ENCODE peak calls at places on chromosomes 2 and 18, in nine cellular contexts. One of them, this sample, is unnamed.

GRCh38 chr2:192195548-192196418 is 1.1 kb upstream of the TMEFF2 start:
- DNase-seq in HuH-7: peak
- DNase-seq in M059J: peak
- DNase-seq in activated CD4-positive, alpha-beta T cell treated with anti-CD3 and anti-CD28 coated beads for 48 hours: peak
- DNase-seq in brain pericyte: no peak
- DNase-seq in stimulated activated CD4-positive, alpha-beta T cell treated with anti-CD3 and anti-CD28 coated beads, Interleukin-1b, Interleukin-23, amount 100 ng/mL, for 1 hour: no peak
- DNase-seq in kidney: peak
- DNase-seq in CD8-positive, alpha-beta memory T cell: no peak
- DNase-seq in NCI-H1092: peak
- DNase-seq in this sample: peak

GRCh38 chr2:152861349-152861942 is 143.0 kb downstream of the ARL6IP6 start:
- DNase-seq in HuH-7: peak
- DNase-seq in M059J: peak
- DNase-seq in activated CD4-positive, alpha-beta T cell treated with anti-CD3 and anti-CD28 coated beads for 48 hours: peak
- DNase-seq in brain pericyte: no peak
- DNase-seq in stimulated activated CD4-positive, alpha-beta T cell treated with anti-CD3 and anti-CD28 coated beads, Interleukin-1b, Interleukin-23, amount 100 ng/mL, for 1 hour: no peak
- DNase-seq in kidney: no peak
- DNase-seq in CD8-positive, alpha-beta memory T cell: no peak
- DNase-seq in NCI-H1092: no peak
- DNase-seq in this sample: peak

GRCh38 chr2:150606380-150607060 is 119.1 kb upstream of the RND3 start:
- DNase-seq in HuH-7: no peak
- DNase-seq in M059J: no peak
- DNase-seq in activated CD4-positive, alpha-beta T cell treated with anti-CD3 and anti-CD28 coated beads for 48 hours: no peak
- DNase-seq in brain pericyte: no peak
- DNase-seq in stimulated activated CD4-positive, alpha-beta T cell treated with anti-CD3 and anti-CD28 coated beads, Interleukin-1b, Interleukin-23, amount 100 ng/mL, for 1 hour: no peak
- DNase-seq in kidney: no peak
- DNase-seq in CD8-positive, alpha-beta memory T cell: no peak
- DNase-seq in NCI-H1092: no peak
- DNase-seq in this sample: no peak

GRCh38 chr2:9057939-9058761 is 54.7 kb upstream of the MBOAT2 start:
- DNase-seq in HuH-7: no peak
- DNase-seq in M059J: peak
- DNase-seq in activated CD4-positive, alpha-beta T cell treated with anti-CD3 and anti-CD28 coated beads for 48 hours: peak
- DNase-seq in brain pericyte: peak
- DNase-seq in stimulated activated CD4-positive, alpha-beta T cell treated with anti-CD3 and anti-CD28 coated beads, Interleukin-1b, Interleukin-23, amount 100 ng/mL, for 1 hour: no peak
- DNase-seq in kidney: no peak
- DNase-seq in CD8-positive, alpha-beta memory T cell: no peak
- DNase-seq in NCI-H1092: no peak
- DNase-seq in this sample: no peak

GRCh38 chr2:212528106-212528856 is 10.3 kb downstream of the ERBB4 start:
- DNase-seq in HuH-7: no peak
- DNase-seq in M059J: no peak
- DNase-seq in activated CD4-positive, alpha-beta T cell treated with anti-CD3 and anti-CD28 coated beads for 48 hours: no peak
- DNase-seq in brain pericyte: no peak
- DNase-seq in stimulated activated CD4-positive, alpha-beta T cell treated with anti-CD3 and anti-CD28 coated beads, Interleukin-1b, Interleukin-23, amount 100 ng/mL, for 1 hour: no peak
- DNase-seq in kidney: peak
- DNase-seq in CD8-positive, alpha-beta memory T cell: no peak
- DNase-seq in NCI-H1092: no peak
- DNase-seq in this sample: no peak

GRCh38 chr2:14535156-14535555 is 97.4 kb upstream of the LRATD1 start:
- DNase-seq in HuH-7: no peak
- DNase-seq in M059J: no peak
- DNase-seq in activated CD4-positive, alpha-beta T cell treated with anti-CD3 and anti-CD28 coated beads for 48 hours: no peak
- DNase-seq in brain pericyte: no peak
- DNase-seq in stimulated activated CD4-positive, alpha-beta T cell treated with anti-CD3 and anti-CD28 coated beads, Interleukin-1b, Interleukin-23, amount 100 ng/mL, for 1 hour: no peak
- DNase-seq in kidney: peak
- DNase-seq in CD8-positive, alpha-beta memory T cell: no peak
- DNase-seq in NCI-H1092: no peak
- DNase-seq in this sample: no peak

GRCh38 chr2:206069417-206069816 is 16.6 kb downstream of the INO80D start:
- DNase-seq in HuH-7: no peak
- DNase-seq in M059J: no peak
- DNase-seq in activated CD4-positive, alpha-beta T cell treated with anti-CD3 and anti-CD28 coated beads for 48 hours: no peak
- DNase-seq in brain pericyte: no peak
- DNase-seq in stimulated activated CD4-positive, alpha-beta T cell treated with anti-CD3 and anti-CD28 coated beads, Interleukin-1b, Interleukin-23, amount 100 ng/mL, for 1 hour: no peak
- DNase-seq in kidney: no peak
- DNase-seq in CD8-positive, alpha-beta memory T cell: no peak
- DNase-seq in NCI-H1092: no peak
- DNase-seq in this sample: no peak

GRCh38 chr2:21037671-21038108 is 6.2 kb downstream of the APOB start:
- DNase-seq in HuH-7: no peak
- DNase-seq in M059J: no peak
- DNase-seq in activated CD4-positive, alpha-beta T cell treated with anti-CD3 and anti-CD28 coated beads for 48 hours: no peak
- DNase-seq in brain pericyte: no peak
- DNase-seq in stimulated activated CD4-positive, alpha-beta T cell treated with anti-CD3 and anti-CD28 coated beads, Interleukin-1b, Interleukin-23, amount 100 ng/mL, for 1 hour: no peak
- DNase-seq in kidney: no peak
- DNase-seq in CD8-positive, alpha-beta memory T cell: no peak
- DNase-seq in NCI-H1092: no peak
- DNase-seq in this sample: no peak

GRCh38 chr2:237230355-237230754 is 144.7 kb downstream of the COPS8 start:
- DNase-seq in HuH-7: no peak
- DNase-seq in M059J: no peak
- DNase-seq in activated CD4-positive, alpha-beta T cell treated with anti-CD3 and anti-CD28 coated beads for 48 hours: no peak
- DNase-seq in brain pericyte: no peak
- DNase-seq in stimulated activated CD4-positive, alpha-beta T cell treated with anti-CD3 and anti-CD28 coated beads, Interleukin-1b, Interleukin-23, amount 100 ng/mL, for 1 hour: no peak
- DNase-seq in kidney: no peak
- DNase-seq in CD8-positive, alpha-beta memory T cell: no peak
- DNase-seq in NCI-H1092: no peak
- DNase-seq in this sample: no peak

GRCh38 chr2:67514515-67514914 is 117.4 kb downstream of the ETAA1 start:
- DNase-seq in HuH-7: no peak
- DNase-seq in M059J: peak
- DNase-seq in activated CD4-positive, alpha-beta T cell treated with anti-CD3 and anti-CD28 coated beads for 48 hours: no peak
- DNase-seq in brain pericyte: no peak
- DNase-seq in stimulated activated CD4-positive, alpha-beta T cell treated with anti-CD3 and anti-CD28 coated beads, Interleukin-1b, Interleukin-23, amount 100 ng/mL, for 1 hour: no peak
- DNase-seq in kidney: no peak
- DNase-seq in CD8-positive, alpha-beta memory T cell: no peak
- DNase-seq in NCI-H1092: no peak
- DNase-seq in this sample: no peak

GRCh38 chr2:50777954-50778353 is 254.0 kb downstream of the NRXN1 start:
- DNase-seq in HuH-7: no peak
- DNase-seq in M059J: no peak
- DNase-seq in activated CD4-positive, alpha-beta T cell treated with anti-CD3 and anti-CD28 coated beads for 48 hours: no peak
- DNase-seq in brain pericyte: no peak
- DNase-seq in stimulated activated CD4-positive, alpha-beta T cell treated with anti-CD3 and anti-CD28 coated beads, Interleukin-1b, Interleukin-23, amount 100 ng/mL, for 1 hour: no peak
- DNase-seq in kidney: no peak
- DNase-seq in CD8-positive, alpha-beta memory T cell: no peak
- DNase-seq in NCI-H1092: no peak
- DNase-seq in this sample: no peak

GRCh38 chr2:33134086-33134763 is 187.5 kb downstream of the LTBP1 start:
- DNase-seq in HuH-7: no peak
- DNase-seq in M059J: peak
- DNase-seq in activated CD4-positive, alpha-beta T cell treated with anti-CD3 and anti-CD28 coated beads for 48 hours: no peak
- DNase-seq in brain pericyte: peak
- DNase-seq in stimulated activated CD4-positive, alpha-beta T cell treated with anti-CD3 and anti-CD28 coated beads, Interleukin-1b, Interleukin-23, amount 100 ng/mL, for 1 hour: no peak
- DNase-seq in kidney: peak
- DNase-seq in CD8-positive, alpha-beta memory T cell: no peak
- DNase-seq in NCI-H1092: peak
- DNase-seq in this sample: no peak

GRCh38 chr2:38446418-38446817 is 69.3 kb upstream of the ATL2 start:
- DNase-seq in HuH-7: peak
- DNase-seq in M059J: no peak
- DNase-seq in activated CD4-positive, alpha-beta T cell treated with anti-CD3 and anti-CD28 coated beads for 48 hours: no peak
- DNase-seq in brain pericyte: no peak
- DNase-seq in stimulated activated CD4-positive, alpha-beta T cell treated with anti-CD3 and anti-CD28 coated beads, Interleukin-1b, Interleukin-23, amount 100 ng/mL, for 1 hour: no peak
- DNase-seq in kidney: no peak
- DNase-seq in CD8-positive, alpha-beta memory T cell: no peak
- DNase-seq in NCI-H1092: no peak
- DNase-seq in this sample: no peak

GRCh38 chr18:76708727-76709353 is 113.5 kb upstream of the ZNF236 start:
- DNase-seq in HuH-7: no peak
- DNase-seq in M059J: no peak
- DNase-seq in activated CD4-positive, alpha-beta T cell treated with anti-CD3 and anti-CD28 coated beads for 48 hours: no peak
- DNase-seq in brain pericyte: no peak
- DNase-seq in stimulated activated CD4-positive, alpha-beta T cell treated with anti-CD3 and anti-CD28 coated beads, Interleukin-1b, Interleukin-23, amount 100 ng/mL, for 1 hour: no peak
- DNase-seq in kidney: no peak
- DNase-seq in CD8-positive, alpha-beta memory T cell: no peak
- DNase-seq in NCI-H1092: no peak
- DNase-seq in this sample: no peak

GRCh38 chr2:237565974-237566373 is 400 bp upstream of the PRLH start:
- DNase-seq in HuH-7: no peak
- DNase-seq in M059J: no peak
- DNase-seq in activated CD4-positive, alpha-beta T cell treated with anti-CD3 and anti-CD28 coated beads for 48 hours: no peak
- DNase-seq in brain pericyte: no peak
- DNase-seq in stimulated activated CD4-positive, alpha-beta T cell treated with anti-CD3 and anti-CD28 coated beads, Interleukin-1b, Interleukin-23, amount 100 ng/mL, for 1 hour: no peak
- DNase-seq in kidney: no peak
- DNase-seq in CD8-positive, alpha-beta memory T cell: no peak
- DNase-seq in NCI-H1092: no peak
- DNase-seq in this sample: no peak

GRCh38 chr18:73288813-73289212 is 421.0 kb upstream of the NETO1 start:
- DNase-seq in HuH-7: no peak
- DNase-seq in M059J: no peak
- DNase-seq in activated CD4-positive, alpha-beta T cell treated with anti-CD3 and anti-CD28 coated beads for 48 hours: no peak
- DNase-seq in brain pericyte: no peak
- DNase-seq in stimulated activated CD4-positive, alpha-beta T cell treated with anti-CD3 and anti-CD28 coated beads, Interleukin-1b, Interleukin-23, amount 100 ng/mL, for 1 hour: no peak
- DNase-seq in kidney: no peak
- DNase-seq in CD8-positive, alpha-beta memory T cell: no peak
- DNase-seq in NCI-H1092: no peak
- DNase-seq in this sample: no peak

GRCh38 chr2:69366-70344 is 23.4 kb upstream of the FAM110C start:
- DNase-seq in HuH-7: no peak
- DNase-seq in M059J: peak
- DNase-seq in activated CD4-positive, alpha-beta T cell treated with anti-CD3 and anti-CD28 coated beads for 48 hours: no peak
- DNase-seq in brain pericyte: no peak
- DNase-seq in stimulated activated CD4-positive, alpha-beta T cell treated with anti-CD3 and anti-CD28 coated beads, Interleukin-1b, Interleukin-23, amount 100 ng/mL, for 1 hour: no peak
- DNase-seq in kidney: peak
- DNase-seq in CD8-positive, alpha-beta memory T cell: no peak
- DNase-seq in NCI-H1092: no peak
- DNase-seq in this sample: no peak

GRCh38 chr2:235267251-235267650 is 226.6 kb upstream of the AGAP1 start:
- DNase-seq in HuH-7: no peak
- DNase-seq in M059J: no peak
- DNase-seq in activated CD4-positive, alpha-beta T cell treated with anti-CD3 and anti-CD28 coated beads for 48 hours: no peak
- DNase-seq in brain pericyte: no peak
- DNase-seq in stimulated activated CD4-positive, alpha-beta T cell treated with anti-CD3 and anti-CD28 coated beads, Interleukin-1b, Interleukin-23, amount 100 ng/mL, for 1 hour: no peak
- DNase-seq in kidney: no peak
- DNase-seq in CD8-positive, alpha-beta memory T cell: no peak
- DNase-seq in NCI-H1092: no peak
- DNase-seq in this sample: no peak

GRCh38 chr2:170307988-170308387 is 130.0 kb downstream of the MYO3B start:
- DNase-seq in HuH-7: no peak
- DNase-seq in M059J: no peak
- DNase-seq in activated CD4-positive, alpha-beta T cell treated with anti-CD3 and anti-CD28 coated beads for 48 hours: no peak
- DNase-seq in brain pericyte: no peak
- DNase-seq in stimulated activated CD4-positive, alpha-beta T cell treated with anti-CD3 and anti-CD28 coated beads, Interleukin-1b, Interleukin-23, amount 100 ng/mL, for 1 hour: no peak
- DNase-seq in kidney: no peak
- DNase-seq in CD8-positive, alpha-beta memory T cell: no peak
- DNase-seq in NCI-H1092: no peak
- DNase-seq in this sample: no peak

GRCh38 chr2:98634406-98635092 is 26.2 kb downstream of the UNC50 start:
- DNase-seq in HuH-7: peak
- DNase-seq in M059J: peak
- DNase-seq in activated CD4-positive, alpha-beta T cell treated with anti-CD3 and anti-CD28 coated beads for 48 hours: peak
- DNase-seq in brain pericyte: no peak
- DNase-seq in stimulated activated CD4-positive, alpha-beta T cell treated with anti-CD3 and anti-CD28 coated beads, Interleukin-1b, Interleukin-23, amount 100 ng/mL, for 1 hour: no peak
- DNase-seq in kidney: no peak
- DNase-seq in CD8-positive, alpha-beta memory T cell: no peak
- DNase-seq in NCI-H1092: no peak
- DNase-seq in this sample: peak

GRCh38 chr18:23226930-23227728 is 91.8 kb downstream of the CABLES1 start:
- DNase-seq in HuH-7: no peak
- DNase-seq in M059J: peak
- DNase-seq in activated CD4-positive, alpha-beta T cell treated with anti-CD3 and anti-CD28 coated beads for 48 hours: no peak
- DNase-seq in brain pericyte: no peak
- DNase-seq in stimulated activated CD4-positive, alpha-beta T cell treated with anti-CD3 and anti-CD28 coated beads, Interleukin-1b, Interleukin-23, amount 100 ng/mL, for 1 hour: no peak
- DNase-seq in kidney: no peak
- DNase-seq in CD8-positive, alpha-beta memory T cell: no peak
- DNase-seq in NCI-H1092: no peak
- DNase-seq in this sample: no peak

GRCh38 chr2:109365131-109365530 is 236.1 kb downstream of the SH3RF3 start:
- DNase-seq in HuH-7: no peak
- DNase-seq in M059J: no peak
- DNase-seq in activated CD4-positive, alpha-beta T cell treated with anti-CD3 and anti-CD28 coated beads for 48 hours: no peak
- DNase-seq in brain pericyte: no peak
- DNase-seq in stimulated activated CD4-positive, alpha-beta T cell treated with anti-CD3 and anti-CD28 coated beads, Interleukin-1b, Interleukin-23, amount 100 ng/mL, for 1 hour: no peak
- DNase-seq in kidney: no peak
- DNase-seq in CD8-positive, alpha-beta memory T cell: no peak
- DNase-seq in NCI-H1092: no peak
- DNase-seq in this sample: no peak

GRCh38 chr2:235414422-235414821 is 79.4 kb upstream of the AGAP1 start:
- DNase-seq in HuH-7: no peak
- DNase-seq in M059J: peak
- DNase-seq in activated CD4-positive, alpha-beta T cell treated with anti-CD3 and anti-CD28 coated beads for 48 hours: no peak
- DNase-seq in brain pericyte: no peak
- DNase-seq in stimulated activated CD4-positive, alpha-beta T cell treated with anti-CD3 and anti-CD28 coated beads, Interleukin-1b, Interleukin-23, amount 100 ng/mL, for 1 hour: no peak
- DNase-seq in kidney: no peak
- DNase-seq in CD8-positive, alpha-beta memory T cell: no peak
- DNase-seq in NCI-H1092: peak
- DNase-seq in this sample: no peak

GRCh38 chr2:109459485-109459884 is 154.3 kb downstream of the SEPTIN10 start:
- DNase-seq in HuH-7: no peak
- DNase-seq in M059J: peak
- DNase-seq in activated CD4-positive, alpha-beta T cell treated with anti-CD3 and anti-CD28 coated beads for 48 hours: no peak
- DNase-seq in brain pericyte: no peak
- DNase-seq in stimulated activated CD4-positive, alpha-beta T cell treated with anti-CD3 and anti-CD28 coated beads, Interleukin-1b, Interleukin-23, amount 100 ng/mL, for 1 hour: no peak
- DNase-seq in kidney: no peak
- DNase-seq in CD8-positive, alpha-beta memory T cell: no peak
- DNase-seq in NCI-H1092: no peak
- DNase-seq in this sample: no peak

GRCh38 chr18:8657873-8658521 is 47.4 kb upstream of the MTCL1 start:
- DNase-seq in HuH-7: no peak
- DNase-seq in M059J: no peak
- DNase-seq in activated CD4-positive, alpha-beta T cell treated with anti-CD3 and anti-CD28 coated beads for 48 hours: no peak
- DNase-seq in brain pericyte: no peak
- DNase-seq in stimulated activated CD4-positive, alpha-beta T cell treated with anti-CD3 and anti-CD28 coated beads, Interleukin-1b, Interleukin-23, amount 100 ng/mL, for 1 hour: no peak
- DNase-seq in kidney: no peak
- DNase-seq in CD8-positive, alpha-beta memory T cell: no peak
- DNase-seq in NCI-H1092: peak
- DNase-seq in this sample: peak

GRCh38 chr2:222797308-222797707 is 63.5 kb upstream of the ACSL3 start:
- DNase-seq in HuH-7: no peak
- DNase-seq in M059J: peak
- DNase-seq in activated CD4-positive, alpha-beta T cell treated with anti-CD3 and anti-CD28 coated beads for 48 hours: no peak
- DNase-seq in brain pericyte: no peak
- DNase-seq in stimulated activated CD4-positive, alpha-beta T cell treated with anti-CD3 and anti-CD28 coated beads, Interleukin-1b, Interleukin-23, amount 100 ng/mL, for 1 hour: no peak
- DNase-seq in kidney: no peak
- DNase-seq in CD8-positive, alpha-beta memory T cell: no peak
- DNase-seq in NCI-H1092: no peak
- DNase-seq in this sample: no peak

GRCh38 chr2:46337208-46337994 is 40.2 kb downstream of the EPAS1 start:
- DNase-seq in HuH-7: no peak
- DNase-seq in M059J: peak
- DNase-seq in activated CD4-positive, alpha-beta T cell treated with anti-CD3 and anti-CD28 coated beads for 48 hours: no peak
- DNase-seq in brain pericyte: no peak
- DNase-seq in stimulated activated CD4-positive, alpha-beta T cell treated with anti-CD3 and anti-CD28 coated beads, Interleukin-1b, Interleukin-23, amount 100 ng/mL, for 1 hour: no peak
- DNase-seq in kidney: no peak
- DNase-seq in CD8-positive, alpha-beta memory T cell: no peak
- DNase-seq in NCI-H1092: no peak
- DNase-seq in this sample: no peak

GRCh38 chr2:147171961-147172360 is 672.9 kb upstream of the ACVR2A start:
- DNase-seq in HuH-7: no peak
- DNase-seq in M059J: no peak
- DNase-seq in activated CD4-positive, alpha-beta T cell treated with anti-CD3 and anti-CD28 coated beads for 48 hours: no peak
- DNase-seq in brain pericyte: no peak
- DNase-seq in stimulated activated CD4-positive, alpha-beta T cell treated with anti-CD3 and anti-CD28 coated beads, Interleukin-1b, Interleukin-23, amount 100 ng/mL, for 1 hour: no peak
- DNase-seq in kidney: no peak
- DNase-seq in CD8-positive, alpha-beta memory T cell: no peak
- DNase-seq in NCI-H1092: no peak
- DNase-seq in this sample: no peak

GRCh38 chr18:2302628-2303516 is 268.4 kb downstream of the METTL4 start:
- DNase-seq in HuH-7: peak
- DNase-seq in M059J: peak
- DNase-seq in activated CD4-positive, alpha-beta T cell treated with anti-CD3 and anti-CD28 coated beads for 48 hours: no peak
- DNase-seq in brain pericyte: no peak
- DNase-seq in stimulated activated CD4-positive, alpha-beta T cell treated with anti-CD3 and anti-CD28 coated beads, Interleukin-1b, Interleukin-23, amount 100 ng/mL, for 1 hour: no peak
- DNase-seq in kidney: no peak
- DNase-seq in CD8-positive, alpha-beta memory T cell: no peak
- DNase-seq in NCI-H1092: no peak
- DNase-seq in this sample: no peak

GRCh38 chr2:15842771-15843666 is 97.3 kb upstream of the MYCN start:
- DNase-seq in HuH-7: no peak
- DNase-seq in M059J: no peak
- DNase-seq in activated CD4-positive, alpha-beta T cell treated with anti-CD3 and anti-CD28 coated beads for 48 hours: no peak
- DNase-seq in brain pericyte: no peak
- DNase-seq in stimulated activated CD4-positive, alpha-beta T cell treated with anti-CD3 and anti-CD28 coated beads, Interleukin-1b, Interleukin-23, amount 100 ng/mL, for 1 hour: no peak
- DNase-seq in kidney: no peak
- DNase-seq in CD8-positive, alpha-beta memory T cell: no peak
- DNase-seq in NCI-H1092: no peak
- DNase-seq in this sample: no peak

GRCh38 chr2:109031481-109032228 is 42.6 kb upstream of the EDAR start:
- DNase-seq in HuH-7: no peak
- DNase-seq in M059J: no peak
- DNase-seq in activated CD4-positive, alpha-beta T cell treated with anti-CD3 and anti-CD28 coated beads for 48 hours: peak
- DNase-seq in brain pericyte: no peak
- DNase-seq in stimulated activated CD4-positive, alpha-beta T cell treated with anti-CD3 and anti-CD28 coated beads, Interleukin-1b, Interleukin-23, amount 100 ng/mL, for 1 hour: no peak
- DNase-seq in kidney: peak
- DNase-seq in CD8-positive, alpha-beta memory T cell: peak
- DNase-seq in NCI-H1092: peak
- DNase-seq in this sample: peak

This sample was measured in nephron progenitor cell.